ENCODE peak calls at places on chromosome 1, in eight cellular contexts. A, U, D, C, S, E, N and V are unnamed samples.

GRCh38 chr1:179754031-179754624 is 11.0 kb downstream of the FAM163A start:
- DNase-seq in A (no peak), U (no peak), D (no peak), C (peak), S (no peak), E (no peak), N (no peak), V (no peak)

GRCh38 chr1:244757091-244757939 is 78.1 kb upstream of the COX20 start:
- DNase-seq in A (no peak), U (no peak), D (no peak), C (peak), S (no peak), E (no peak), N (no peak), V (no peak)

GRCh38 chr1:27366411-27367159 is at the start of gene MAP3K6:
- DNase-seq in A (peak), U (no peak), D (peak), C (peak), S (peak), E (no peak), N (peak), V (peak)

GRCh38 chr1:40038693-40039092 is 1.8 kb upstream of the CAP1 start:
- DNase-seq in A (no peak), U (no peak), D (no peak), C (no peak), S (no peak), E (no peak), N (no peak), V (no peak)

GRCh38 chr1:10467078-10467477 is 5.3 kb downstream of the DFFA start:
- DNase-seq in A (no peak), U (no peak), D (no peak), C (no peak), S (no peak), E (no peak), N (no peak), V (no peak)

GRCh38 chr1:193036337-193037047 is 22.7 kb downstream of the UCHL5 start:
- DNase-seq in A (no peak), U (no peak), D (no peak), C (no peak), S (no peak), E (no peak), N (no peak), V (no peak)

GRCh38 chr1:181676269-181676668 is 193.0 kb downstream of the CACNA1E start:
- DNase-seq in A (peak), U (no peak), D (no peak), C (peak), S (peak), E (no peak), N (peak), V (peak)

GRCh38 chr1:53473463-53473862 is 14.3 kb downstream of the DMRTB1 start:
- DNase-seq in A (no peak), U (no peak), D (no peak), C (peak), S (no peak), E (no peak), N (no peak), V (no peak)

GRCh38 chr1:88634538-88634937 is 49.5 kb upstream of the PKN2 start:
- DNase-seq in A (no peak), U (no peak), D (no peak), C (no peak), S (no peak), E (no peak), N (no peak), V (no peak)